ENCODE peak calls at places on chromosomes 13 and 19, in five cellular contexts. P is activated T-cell treated with anti-CD3 and anti-CD28 coated beads for 1 hour, O is cardiac muscle cell, U is transverse colon, X is stromal cell of bone marrow. E is an unnamed sample.

GRCh38 chr19:38268539-38268938 is 4.2 kb downstream of the SPINT2 start:
- DNase-seq in P (no peak), O (peak; percentile 15), U (no peak), X (no peak), E (no peak)

GRCh38 chr13:21014139-21014665 is 47.2 kb downstream of the LATS2 start:
- DNase-seq in P (no peak), O (no peak), U (no peak), X (no peak), E (no peak)

GRCh38 chr13:30362869-30363268 is 55.5 kb upstream of the KATNAL1 start:
- DNase-seq in P (no peak), O (no peak), U (no peak), X (no peak), E (no peak)

GRCh38 chr13:99335603-99336002 is 28.4 kb upstream of the GPR183 start:
- DNase-seq in P (no peak), O (no peak), U (no peak), X (no peak), E (no peak)

GRCh38 chr13:42152495-42152894 is 104.0 kb downstream of the DGKH start:
- DNase-seq in P (no peak), O (no peak), U (no peak), X (no peak), E (no peak)

GRCh38 chr19:39499082-39499642 is 415 bp downstream of the DLL3 start:
- DNase-seq in P (no peak), O (peak; percentile 58), U (no peak), X (no peak), E (no peak)

GRCh38 chr13:98897706-98898105 is 80.2 kb downstream of the DOCK9 start:
- DNase-seq in P (no peak), O (no peak), U (no peak), X (no peak), E (no peak)

GRCh38 chr19:11152318-11153062 is 3.1 kb downstream of the SPC24 start:
- DNase-seq in P (no peak), O (no peak), U (peak; percentile 65), X (peak; percentile 82), E (no peak)

GRCh38 chr13:75480691-75481175 is 1.2 kb downstream of the TBC1D4 start:
- DNase-seq in P (no peak), O (peak; percentile 56), U (peak; percentile 77), X (no peak), E (no peak)

GRCh38 chr13:51840917-51841316 is 4.1 kb downstream of the TMEM272 start:
- DNase-seq in P (no peak), O (no peak), U (no peak), X (no peak), E (no peak)

GRCh38 chr19:10699650-10700335 is 1.4 kb upstream of the QTRT1 start:
- DNase-seq in P (peak; percentile 58), O (peak; percentile 58), U (peak; percentile 70), X (no peak), E (peak; percentile 73)

GRCh38 chr13:112014857-112015256 is 52.1 kb upstream of the SOX1 start:
- DNase-seq in P (no peak), O (no peak), U (no peak), X (no peak), E (no peak)

GRCh38 chr13:18236528-18236815 is 945.2 kb downstream of the TUBA3C start:
- DNase-seq in P (no peak), O (no peak), U (no peak), X (no peak), E (no peak)

GRCh38 chr19:13024958-13025653 is 29.8 kb downstream of the NFIX start:
- DNase-seq in P (no peak), O (no peak), U (peak; percentile 50), X (no peak), E (no peak)

GRCh38 chr19:33220115-33220514 is 5.5 kb downstream of the SLC7A10 start:
- DNase-seq in P (no peak), O (no peak), U (no peak), X (no peak), E (no peak)

GRCh38 chr19:14704450-14704849 is 14.6 kb downstream of the ZNF333 start:
- DNase-seq in P (no peak), O (no peak), U (no peak), X (no peak), E (no peak)

GRCh38 chr19:10553087-10553667 is 9.5 kb downstream of the ATG4D start:
- DNase-seq in P (no peak), O (no peak), U (no peak), X (no peak), E (no peak)

GRCh38 chr19:18392417-18392816 is 5.0 kb downstream of the LRRC25 start:
- DNase-seq in P (no peak), O (no peak), U (peak; percentile 59), X (no peak), E (no peak)

GRCh38 chr19:49217382-49217781 is 59.8 kb downstream of the TRPM4 start:
- DNase-seq in P (no peak), O (peak; percentile 27), U (no peak), X (no peak), E (no peak)

GRCh38 chr19:6717441-6717971 is 2.9 kb downstream of the C3 start:
- DNase-seq in P (no peak), O (no peak), U (no peak), X (no peak), E (no peak)

GRCh38 chr19:4448147-4448985 is 9.2 kb downstream of the UBXN6 start:
- DNase-seq in P (no peak), O (no peak), U (no peak), X (no peak), E (no peak)

GRCh38 chr19:2475018-2475701 is 767 bp upstream of the GADD45B start:
- DNase-seq in P (peak; percentile 43), O (peak; percentile 61), U (peak; percentile 65), X (no peak), E (peak; percentile 75)

GRCh38 chr13:36516225-36516624 is 83.9 kb downstream of the CCNA1 start:
- DNase-seq in P (no peak), O (no peak), U (no peak), X (no peak), E (no peak)

GRCh38 chr19:29666634-29667389 is 1.6 kb downstream of the PLEKHF1 start:
- DNase-seq in P (no peak), O (peak; percentile 81), U (peak; percentile 55), X (peak; percentile 80), E (no peak)

GRCh38 chr13:111856571-111856970 is 210.4 kb upstream of the SOX1 start:
- DNase-seq in P (no peak), O (no peak), U (no peak), X (no peak), E (no peak)

E was measured in T-helper 1 cell.